ENCODE peak calls at places on chromosomes 2 and 18, in four cellular contexts. W is endothelial cell, Z is fibroblast of mammary gland, Y is endodermal cell. G is an unnamed sample.

GRCh38 chr2:112147796-112148195 is 9.6 kb downstream of the FBLN7 start:
- DNase-seq in Y (no peak), W (no peak), Z (peak), G (peak)

GRCh38 chr2:222358876-222359275 is 60.1 kb upstream of the PAX3 start:
- DNase-seq in W (no peak), Z (no peak), Y (no peak), G (no peak)

GRCh38 chr2:10891391-10891790 is 20.3 kb upstream of the KCNF1 start:
- DNase-seq in Y (peak), Z (no peak), W (no peak), G (no peak)

GRCh38 chr2:121529439-121530209 is 1.1 kb upstream of the RNU4ATAC start:
- DNase-seq in W (peak), Z (peak), Y (no peak), G (no peak)

GRCh38 chr2:65382776-65383357 is 49.5 kb downstream of the SPRED2 start:
- DNase-seq in Y (peak), W (no peak), Z (peak), G (peak)

GRCh38 chr2:174208026-174208425 is 40.3 kb downstream of the OLA1 start:
- DNase-seq in W (no peak), Y (no peak), Z (no peak), G (no peak)

GRCh38 chr2:54422072-54422581 is 34.0 kb upstream of the SPTBN1 start:
- DNase-seq in Y (no peak), W (no peak), Z (no peak), G (no peak)

GRCh38 chr2:36569267-36569860 is 28.6 kb downstream of the FEZ2 start:
- DNase-seq in Z (peak), Y (no peak), W (no peak), G (no peak)

GRCh38 chr2:65228249-65228750 is 669 bp downstream of the ACTR2 start:
- DNase-seq in W (no peak), Y (no peak), Z (peak), G (no peak)

GRCh38 chr2:65722028-65722427 is 289.6 kb upstream of the SPRED2 start:
- DNase-seq in Z (peak), Y (peak), W (peak), G (no peak)

GRCh38 chr2:239393401-239393940 is 7.3 kb downstream of the HDAC4 start:
- DNase-seq in W (no peak), Z (peak), Y (peak), G (no peak)

GRCh38 chr2:171434671-171434980 is 600 bp downstream of the DCAF17 start:
- DNase-seq in W (no peak), Y (no peak), Z (peak), G (no peak)

GRCh38 chr2:215845839-215846586 is 167.3 kb downstream of the MREG start:
- DNase-seq in Z (no peak), Y (no peak), W (no peak), G (no peak)

GRCh38 chr2:95271381-95271971 is 2.8 kb upstream of the PROM2 start:
- DNase-seq in W (no peak), Y (peak), Z (no peak), G (peak)

GRCh38 chr18:59874166-59874565 is 25.6 kb upstream of the PMAIP1 start:
- DNase-seq in Z (peak), Y (no peak), W (no peak), G (no peak)

GRCh38 chr2:71348302-71348701 is 16.7 kb downstream of the ZNF638 start:
- DNase-seq in W (peak), Y (peak), Z (peak), G (no peak)

GRCh38 chr18:34867520-34867919 is 157.4 kb downstream of the DTNA start:
- DNase-seq in Y (peak), W (peak), Z (peak), G (no peak)

GRCh38 chr2:46970334-46971288 is 55.0 kb upstream of the MCFD2 start:
- DNase-seq in Z (peak), Y (no peak), W (no peak), G (no peak)

GRCh38 chr2:239760596-239760995 is 264.5 kb downstream of the NDUFA10 start:
- DNase-seq in W (no peak), Y (no peak), Z (no peak), G (no peak)

GRCh38 chr2:53053958-53054357 is 713.6 kb upstream of the CHAC2 start:
- DNase-seq in Y (no peak), Z (no peak), W (no peak), G (no peak)

GRCh38 chr2:53051157-53051556 is 716.4 kb upstream of the CHAC2 start:
- DNase-seq in Z (no peak), W (no peak), Y (no peak), G (no peak)
- TF ChIP-seq CTCF in Z (no peak), W (no peak), Y (no peak), G (no peak)

GRCh38 chr18:23689031-23689615 is at the start of gene LAMA3:
- DNase-seq in Y (peak), W (peak), Z (peak), G (no peak)
- TF ChIP-seq CTCF in Y (peak), W (no peak), Z (no peak), G (no peak)

GRCh38 chr18:3773303-3773702 is 323.3 kb downstream of the TGIF1 start:
- DNase-seq in W (no peak), Z (peak), Y (no peak), G (no peak)
- TF ChIP-seq CTCF in W (no peak), Z (peak), Y (peak), G (no peak)

DNA sequence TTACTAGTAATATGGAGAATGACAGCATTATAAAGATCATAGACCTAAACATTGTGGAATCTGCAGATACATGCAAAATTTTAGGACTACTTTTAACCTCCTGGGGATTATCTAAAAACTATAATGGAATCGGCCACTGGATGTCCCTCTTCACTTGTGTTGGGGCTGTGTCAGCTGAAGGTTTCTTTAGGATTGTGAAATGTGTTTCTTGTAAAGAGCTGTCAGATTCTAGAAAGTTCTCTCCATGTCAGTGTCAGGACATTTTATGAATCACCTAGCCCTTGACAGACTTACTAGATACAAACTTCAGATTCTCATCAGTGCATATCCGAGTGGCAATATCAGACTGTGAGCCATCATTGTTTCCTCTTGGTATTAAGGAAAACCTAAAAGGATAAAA is 107.2 kb downstream of the CPS1 start:
- DNase-seq in W (peak), Y (no peak), Z (peak), G (no peak)
- TF ChIP-seq CTCF in W (peak), Y (peak), Z (peak), G (peak)

GRCh38 chr2:59276033-59276432 is 1034.9 kb upstream of the FANCL start:
- DNase-seq in W (no peak), Y (peak), Z (no peak), G (no peak)
- TF ChIP-seq CTCF in W (peak), Y (peak), Z (no peak), G (peak)

DNA sequence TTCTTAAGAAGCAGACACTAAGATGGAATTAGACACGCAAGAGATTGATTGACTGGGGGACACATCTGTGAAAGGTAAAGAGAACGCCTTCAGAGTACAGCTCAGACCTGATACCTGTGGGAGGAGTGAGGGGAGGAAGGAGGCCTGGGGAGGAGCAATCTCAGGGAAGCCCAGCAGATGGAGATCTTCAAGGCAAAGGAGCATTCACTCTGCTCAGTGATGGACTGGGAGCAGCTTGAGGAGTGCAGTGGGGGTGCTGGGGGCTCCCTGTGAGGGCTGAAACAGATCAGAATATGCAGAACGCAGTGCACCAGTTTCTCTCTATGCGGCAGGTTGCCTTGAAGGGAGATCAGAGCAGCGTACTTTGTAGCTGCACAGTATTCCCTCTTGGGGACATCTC is 103.7 kb upstream of the ATP8B1 start:
- DNase-seq in W (no peak), Y (peak), Z (no peak), G (no peak)
- TF ChIP-seq CTCF in W (no peak), Y (peak), Z (peak), G (peak)

DNA sequence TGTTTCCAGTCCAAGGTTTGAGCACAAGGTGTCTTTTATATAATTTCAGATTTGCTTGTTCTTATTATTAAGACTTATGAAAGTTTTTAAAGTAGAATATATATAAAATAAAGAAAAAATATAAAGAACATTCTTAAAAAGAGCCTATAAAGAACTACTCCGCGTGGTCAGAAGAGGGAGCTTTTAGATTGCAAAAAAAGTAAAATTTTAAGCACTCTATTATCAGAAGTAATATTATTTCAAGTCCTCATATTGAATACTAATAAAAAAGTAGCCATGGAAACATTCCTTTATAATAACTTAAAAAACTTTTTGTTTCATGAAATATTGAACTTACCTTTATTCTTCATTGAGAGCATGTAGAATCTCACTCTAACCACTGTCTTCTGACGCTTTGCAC is 51.4 kb downstream of the LINC00305 start:
- DNase-seq in W (no peak), Y (no peak), Z (peak), G (no peak)
- TF ChIP-seq CTCF in W (no peak), Y (peak), Z (peak), G (peak)